ENCODE peak calls at places on chromosomes 6 and 20, in five cellular contexts. K is heart right ventricle, R is lung, E is cardiac muscle cell, Y is RWPE1. L is an unnamed sample.

GRCh38 chr6:39236742-39237141 is 7.5 kb upstream of the KCNK5 start:
- DNase-seq in Y (no peak), K (no peak), R (no peak), E (no peak), L (no peak)

GRCh38 chr20:24359306-24359705 is 110.1 kb upstream of the SYNDIG1 start:
- DNase-seq in Y (no peak), K (no peak), E (no peak), R (no peak), L (no peak)

GRCh38 chr6:12163149-12163548 is 127.0 kb upstream of the EDN1 start:
- DNase-seq in K (no peak), Y (no peak), R (no peak), E (no peak), L (peak)

GRCh38 chr20:6533321-6533720 is 234.2 kb upstream of the BMP2 start:
- DNase-seq in K (no peak), E (peak), R (no peak), Y (no peak), L (peak)

GRCh38 chr20:7137395-7138151 is 370.1 kb downstream of the BMP2 start:
- DNase-seq in Y (no peak), K (no peak), E (no peak), R (no peak), L (no peak)

GRCh38 chr6:20877008-20877937 is 343.0 kb downstream of the CDKAL1 start:
- DNase-seq in R (peak), Y (peak), E (peak), K (no peak), L (peak)

GRCh38 chr20:6908673-6909072 is 141.2 kb downstream of the BMP2 start:
- DNase-seq in E (no peak), Y (no peak), R (no peak), K (no peak), L (no peak)

GRCh38 chr20:34549291-34549928 is 9.1 kb upstream of the MAP1LC3A start:
- DNase-seq in K (no peak), Y (peak), R (peak), E (peak), L (peak)

GRCh38 chr6:90221403-90221802 is 75.2 kb downstream of the BACH2 start:
- DNase-seq in R (no peak), K (no peak), E (no peak), Y (no peak), L (no peak)

GRCh38 chr20:59723607-59724456 is 119.5 kb downstream of the PHACTR3 start:
- DNase-seq in E (no peak), K (no peak), Y (no peak), R (no peak), L (no peak)

GRCh38 chr6:28142446-28142845 is 763 bp downstream of the ZKSCAN8 start:
- DNase-seq in K (no peak), Y (no peak), E (peak), R (no peak), L (no peak)

GRCh38 chr20:9515761-9516657 is 1.6 kb downstream of the LAMP5 start:
- DNase-seq in R (peak), Y (no peak), E (peak), K (no peak), L (no peak)

GRCh38 chr6:75282706-75283105 is 1.9 kb downstream of the TMEM30A start:
- DNase-seq in R (no peak), E (no peak), K (no peak), Y (no peak), L (no peak)

GRCh38 chr20:50918403-50918802 is 12.8 kb downstream of the ADNP start:
- DNase-seq in Y (no peak), R (no peak), K (no peak), E (peak), L (no peak)

GRCh38 chr6:1970151-1970561 is 275.2 kb downstream of the GMDS start:
- DNase-seq in Y (no peak), E (peak), R (no peak), K (no peak), L (peak)

GRCh38 chr6:131103296-131103695 is 32.0 kb upstream of the AKAP7 start:
- DNase-seq in E (no peak), Y (no peak), R (no peak), K (no peak), L (no peak)

GRCh38 chr6:52136934-52137467 is 49.2 kb upstream of the IL17A start:
- DNase-seq in E (no peak), K (no peak), Y (no peak), R (no peak), L (no peak)

GRCh38 chr20:8074931-8075330 is 55.4 kb upstream of the TMX4 start:
- DNase-seq in K (no peak), Y (no peak), R (no peak), E (peak), L (no peak)

GRCh38 chr6:87104657-87105056 is 9.8 kb upstream of the CGA start:
- DNase-seq in Y (no peak), K (no peak), R (no peak), E (no peak), L (no peak)

GRCh38 chr20:50504231-50504823 is 5.9 kb upstream of the PTPN1 start:
- DNase-seq in E (peak), R (no peak), Y (no peak), K (no peak), L (no peak)

GRCh38 chr6:102485480-102485879 is 1092.0 kb downstream of the GRIK2 start:
- DNase-seq in R (no peak), K (no peak), E (no peak), Y (no peak), L (no peak)

GRCh38 chr6:52576392-52577021 is 353 bp downstream of the TRAM2 start:
- DNase-seq in Y (peak), E (peak), R (peak), K (peak), L (peak)

GRCh38 chr20:62678553-62678952 is 30.1 kb upstream of the NTSR1 start:
- DNase-seq in Y (no peak), E (peak), K (no peak), R (no peak), L (no peak)

GRCh38 chr6:11276228-11276627 is 43.8 kb upstream of the NEDD9 start:
- DNase-seq in R (no peak), Y (no peak), K (no peak), E (no peak), L (no peak)

GRCh38 chr6:89729818-89730217 is 89.8 kb downstream of the MDN1 start:
- DNase-seq in E (no peak), R (no peak), Y (no peak), K (no peak), L (peak)

GRCh38 chr6:32148289-32148688 is 3.5 kb downstream of the PRRT1 start:
- DNase-seq in Y (no peak), R (no peak), E (no peak), K (no peak), L (no peak)

GRCh38 chr20:25277941-25278521 is 30.1 kb downstream of the PYGB start:
- DNase-seq in Y (no peak), E (no peak), R (no peak), K (no peak), L (no peak)

GRCh38 chr6:116973992-116974391 is 97.0 kb downstream of the RFX6 start:
- DNase-seq in E (no peak), R (no peak), Y (no peak), K (no peak), L (no peak)

GRCh38 chr20:47198254-47198671 is 158.2 kb downstream of the ZMYND8 start:
- DNase-seq in Y (no peak), K (no peak), E (no peak), R (no peak), L (no peak)

GRCh38 chr20:62907377-62908317 is 18.7 kb downstream of the DIDO1 start:
- DNase-seq in R (no peak), E (no peak), Y (no peak), K (no peak), L (no peak)

GRCh38 chr20:47283411-47283810 is 73.1 kb downstream of the ZMYND8 start:
- DNase-seq in E (no peak), Y (no peak), K (no peak), R (no peak), L (no peak)

GRCh38 chr6:105215506-105215905 is 35.7 kb upstream of the POPDC3 start:
- DNase-seq in K (no peak), E (no peak), R (no peak), Y (no peak), L (peak)

GRCh38 chr6:163741743-163742363 is 327.3 kb downstream of the QKI start:
- DNase-seq in R (no peak), K (no peak), E (no peak), Y (no peak), L (no peak)

GRCh38 chr6:20907486-20908071 is 373.3 kb downstream of the CDKAL1 start:
- DNase-seq in K (no peak), R (no peak), Y (no peak), E (no peak), L (no peak)

GRCh38 chr6:82022614-82023102 is 224.9 kb downstream of the IBTK start:
- DNase-seq in E (peak), K (no peak), Y (peak), R (no peak), L (peak)

GRCh38 chr6:158059108-158059507 is 77.4 kb downstream of the SYNJ2 start:
- DNase-seq in R (no peak), K (no peak), Y (no peak), E (no peak), L (no peak)
- H3K27ac ChIP-seq in R (peak), K (peak), Y (peak), E (no peak), L (no peak)

DNA sequence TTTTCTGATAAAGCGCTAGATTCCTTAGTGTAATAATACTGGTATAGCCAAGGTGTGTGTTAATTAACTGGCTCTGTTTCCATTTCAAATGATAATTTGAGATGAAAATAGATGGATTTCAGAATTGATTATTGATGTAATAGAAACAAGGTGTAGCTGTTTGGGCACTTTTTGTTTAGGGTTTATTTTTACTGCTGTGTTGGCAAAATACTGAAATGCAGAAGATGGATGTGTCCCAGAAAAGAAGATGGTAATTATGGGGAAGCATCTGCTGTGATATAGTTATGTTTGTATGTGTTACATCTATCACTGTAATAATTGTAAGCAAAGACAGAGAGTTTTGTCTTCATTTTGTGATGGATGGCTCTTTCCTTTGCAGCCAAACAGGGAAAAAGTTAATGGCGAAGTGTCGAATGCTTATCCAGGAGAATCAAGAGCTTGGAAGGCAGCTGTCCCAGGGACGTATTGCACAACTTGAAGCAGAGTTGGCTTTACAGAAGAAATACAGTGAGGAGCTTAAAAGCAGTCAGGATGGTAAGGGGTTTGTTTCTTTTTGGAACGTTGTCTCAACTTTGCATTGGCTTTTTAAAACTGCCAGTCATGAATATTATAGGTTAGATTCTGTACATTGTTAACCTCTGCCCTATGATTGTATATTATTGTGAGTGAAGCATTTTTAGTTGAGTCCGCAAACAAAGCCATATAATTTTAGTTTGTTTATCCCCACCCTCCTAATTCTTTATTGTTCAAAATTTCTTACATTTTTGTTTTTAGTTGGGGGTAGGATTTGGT is 8.6 kb upstream of the ACAT2 start:
- DNase-seq in E (no peak), R (no peak), K (no peak), Y (no peak), L (no peak)
- H3K27ac ChIP-seq in E (peak), R (no peak), K (no peak), Y (no peak), L (no peak)

GRCh38 chr6:149863596-149863845 is 638 bp downstream of the LRP11 start:
- DNase-seq in Y (no peak), E (no peak), R (no peak), K (no peak), L (no peak)

GRCh38 chr6:149863846-149864577 is at the start of gene LRP11:
- DNase-seq in Y (peak), E (peak), K (peak), R (peak), L (peak)

GRCh38 chr6:149861603-149862423 is 2.3 kb downstream of the LRP11 start:
- DNase-seq in E (no peak), K (no peak), Y (no peak), R (no peak), L (no peak)

GRCh38 chr6:149862901-149863595 is 1.1 kb downstream of the LRP11 start:
- DNase-seq in E (peak), K (peak), R (peak), Y (peak), L (peak)

GRCh38 chr6:149864578-149865535 is 698 bp upstream of the LRP11 start:
- DNase-seq in Y (peak), K (no peak), R (no peak), E (peak), L (peak)
- H3K27ac ChIP-seq in Y (peak), K (peak), R (peak), E (no peak), L (peak)

DNA sequence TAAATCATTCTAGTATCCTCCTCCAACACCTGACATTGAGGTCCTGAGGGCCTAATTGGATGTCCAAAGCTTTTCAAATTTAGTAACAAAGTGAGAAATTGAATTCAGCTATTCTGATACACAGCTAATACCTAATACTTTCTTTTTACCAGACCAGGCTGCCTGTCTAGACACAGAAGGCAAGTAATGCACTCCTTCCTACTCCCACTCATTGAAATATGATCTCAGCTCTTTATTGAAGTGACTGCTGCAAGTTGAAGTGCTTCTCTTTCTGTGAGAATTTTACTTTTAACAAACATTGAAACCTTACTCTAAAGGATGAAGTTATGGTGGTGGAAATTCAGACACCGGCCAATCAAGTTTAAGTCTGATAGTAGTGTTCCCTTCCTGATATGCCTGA is 90.8 kb upstream of the OGFRL1 start:
- DNase-seq in Y (no peak), R (no peak), K (no peak), E (peak), L (no peak)
- H3K27ac ChIP-seq in Y (no peak), R (no peak), K (no peak), E (no peak), L (no peak)

GRCh38 chr6:153088796-153089195 is 42.3 kb downstream of the RGS17 start:
- DNase-seq in E (no peak), R (no peak), Y (no peak), K (no peak), L (no peak)

GRCh38 chr6:153086225-153086990 is 44.7 kb downstream of the RGS17 start:
- DNase-seq in K (no peak), R (no peak), Y (no peak), E (no peak), L (no peak)

GRCh38 chr6:153092082-153093013 is 38.7 kb downstream of the RGS17 start:
- DNase-seq in E (peak), R (no peak), K (no peak), Y (peak), L (peak)

GRCh38 chr6:153087436-153087835 is 43.6 kb downstream of the RGS17 start:
- DNase-seq in Y (no peak), R (no peak), E (no peak), K (no peak), L (no peak)

DNA sequence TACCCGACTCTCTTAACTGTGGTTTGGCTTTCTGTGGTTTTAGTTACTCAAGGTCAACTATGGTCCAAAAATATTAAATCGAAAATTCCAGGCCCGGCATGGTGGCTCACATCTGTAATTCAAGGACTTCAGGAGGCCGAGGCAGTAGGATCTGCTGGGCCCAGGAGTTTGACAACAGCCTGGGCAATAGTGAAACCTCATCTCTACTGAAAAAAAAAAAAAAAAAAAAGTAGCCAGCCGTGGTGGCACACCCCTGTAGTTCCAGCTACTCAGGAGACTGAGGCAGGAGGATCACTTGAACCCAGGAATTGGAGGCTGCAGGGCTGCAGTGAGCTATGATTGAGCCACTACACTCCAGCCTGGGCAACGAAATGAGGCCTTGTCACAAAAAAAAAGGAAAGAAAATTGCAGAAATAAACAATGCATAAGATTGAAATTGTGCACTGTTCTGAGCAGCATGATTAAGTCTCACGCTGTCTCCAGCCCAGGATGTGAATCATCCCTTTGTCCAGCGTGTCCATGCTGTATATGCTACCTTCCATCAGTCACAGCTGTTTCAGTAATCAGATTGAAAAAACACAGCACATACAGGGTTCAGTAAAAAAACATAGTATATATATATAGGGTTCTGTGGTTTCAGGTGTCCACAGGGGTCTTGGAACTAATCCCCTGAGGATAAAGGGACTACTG is 40.7 kb downstream of the RGS17 start:
- DNase-seq in Y (peak), R (no peak), K (no peak), E (peak), L (no peak)
- H3K27ac ChIP-seq in Y (peak), R (no peak), K (no peak), E (no peak), L (no peak)

GRCh38 chr6:135884136-135884535 is 32.6 kb downstream of the PDE7B start:
- DNase-seq in Y (no peak), R (no peak), E (no peak), K (no peak), L (no peak)

GRCh38 chr6:135887069-135887468 is 35.6 kb downstream of the PDE7B start:
- DNase-seq in R (no peak), K (no peak), Y (no peak), E (no peak), L (no peak)

GRCh38 chr6:135883045-135883444 is 31.5 kb downstream of the PDE7B start:
- DNase-seq in R (no peak), Y (no peak), K (no peak), E (no peak), L (no peak)

GRCh38 chr6:135888818-135889217 is 37.3 kb downstream of the PDE7B start:
- DNase-seq in R (no peak), K (no peak), E (no peak), Y (no peak), L (no peak)
- H3K27ac ChIP-seq in R (no peak), K (no peak), E (no peak), Y (no peak), L (no peak)

GRCh38 chr6:35488517-35488862 is 8.4 kb downstream of the TEAD3 start:
- DNase-seq in E (no peak), K (no peak), R (no peak), Y (no peak), L (no peak)
- H3K27ac ChIP-seq in E (peak), K (peak), R (peak), Y (peak), L (peak)

DNA sequence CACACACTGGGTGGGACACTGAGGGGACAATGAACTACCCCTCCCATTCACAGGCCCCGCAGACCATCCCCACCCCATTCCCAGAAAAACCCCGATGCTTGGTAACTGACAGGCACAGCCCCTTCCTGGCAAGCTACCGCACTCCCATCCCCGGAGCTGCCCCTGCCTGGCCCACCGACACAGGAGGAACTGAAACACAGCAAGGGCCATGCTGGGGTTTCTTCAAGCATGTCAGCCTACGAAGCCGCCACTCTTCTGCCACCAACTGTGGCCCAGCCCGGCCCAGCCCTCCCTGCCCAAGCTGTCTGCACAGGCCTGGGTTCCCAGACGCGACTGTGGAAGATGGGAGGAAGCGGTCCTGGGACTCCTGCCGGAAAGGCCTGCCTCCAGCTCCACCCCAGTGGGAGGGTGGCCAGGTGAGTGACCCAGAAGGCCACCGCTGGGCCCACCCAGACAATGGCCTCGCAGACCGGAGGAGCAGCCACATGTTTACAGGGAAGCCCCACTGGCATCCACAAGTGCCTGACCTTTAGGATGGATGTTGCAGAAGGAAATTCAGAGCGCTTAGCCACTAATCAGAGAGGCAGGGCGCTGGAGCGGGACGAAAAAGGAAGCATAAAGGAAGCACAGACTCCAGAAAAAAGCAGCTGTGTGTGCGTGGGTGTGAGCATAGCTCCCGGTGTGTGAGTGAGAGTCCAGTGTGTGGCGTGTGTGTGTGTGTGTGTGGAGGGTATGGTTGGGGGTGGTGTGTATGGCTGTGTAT is 91.5 kb downstream of the PRND start:
- DNase-seq in E (peak), R (no peak), K (peak), Y (no peak), L (no peak)
- H3K27ac ChIP-seq in E (no peak), R (peak), K (peak), Y (no peak), L (peak)

GRCh38 chr6:150981095-150981494 is 115.6 kb downstream of the MTHFD1L start:
- DNase-seq in K (no peak), E (no peak), R (no peak), Y (no peak), L (no peak)
- H3K27ac ChIP-seq in K (no peak), E (no peak), R (no peak), Y (no peak), L (no peak)

GRCh38 chr6:43060755-43061633 is 1.6 kb downstream of the KLC4 start:
- DNase-seq in R (no peak), Y (no peak), K (no peak), E (no peak), L (peak)
- H3K27ac ChIP-seq in R (peak), Y (peak), K (no peak), E (peak), L (peak)